ENCODE peak calls at places on chromosome 16, in four cellular contexts. C is IMR-90, V is A549, W is K562. N is an unnamed sample.

GRCh38 chr16:87541882-87542234 is 49.0 kb upstream of the ZCCHC14 start:
- DNase-seq in W (no peak), V (no peak), C (no peak), N (no peak)

GRCh38 chr16:86761117-86761971 is 183.0 kb downstream of the FOXL1 start:
- DNase-seq in V (peak), C (peak), W (peak), N (no peak)

GRCh38 chr16:75761111-75761510 is 34.8 kb upstream of the CPHXL start:
- DNase-seq in V (no peak), W (no peak), C (peak), N (no peak)

GRCh38 chr16:81175325-81175891 is 63.1 kb upstream of the BCO1 start:
- DNase-seq in C (peak), W (no peak), V (peak), N (no peak)

GRCh38 chr16:46577988-46578579 is 43.1 kb downstream of the SHCBP1 start:
- DNase-seq in W (no peak), C (no peak), V (no peak), N (no peak)

GRCh38 chr16:75496546-75496945 is 1.3 kb upstream of the CHST6 start:
- DNase-seq in W (no peak), V (no peak), C (no peak), N (no peak)

GRCh38 chr16:53769185-53769584 is 65.2 kb downstream of the FTO start:
- DNase-seq in V (no peak), W (no peak), C (no peak), N (no peak)

GRCh38 chr16:4390266-4391260 is 18.9 kb downstream of the VASN start:
- DNase-seq in W (no peak), V (no peak), C (no peak), N (no peak)

GRCh38 chr16:66740010-66740409 is 11.4 kb downstream of the DYNC1LI2 start:
- DNase-seq in W (peak), V (peak), C (peak), N (no peak)

GRCh38 chr16:87465306-87465705 is 27.5 kb downstream of the ZCCHC14 start:
- DNase-seq in C (peak), W (peak), V (no peak), N (no peak)

GRCh38 chr16:3576211-3576610 is 992 bp downstream of the NLRC3 start:
- DNase-seq in W (no peak), C (no peak), V (no peak), N (no peak)

GRCh38 chr16:66662445-66663194 is 33.9 kb downstream of the CMTM4 start:
- DNase-seq in W (peak), V (peak), C (peak), N (no peak)

GRCh38 chr16:80631581-80631980 is 90.8 kb downstream of the DYNLRB2 start:
- DNase-seq in C (peak), V (no peak), W (no peak), N (no peak)

GRCh38 chr16:73382921-73383594 is 335.1 kb upstream of the ZFHX3 start:
- DNase-seq in W (no peak), C (no peak), V (no peak), N (no peak)

GRCh38 chr16:4375717-4376116 is 4.1 kb downstream of the VASN start:
- DNase-seq in C (no peak), V (no peak), W (no peak), N (no peak)

GRCh38 chr16:10668322-10669045 is 26.2 kb downstream of the TEKT5 start:
- DNase-seq in C (peak), V (peak), W (peak), N (no peak)

GRCh38 chr16:86085161-86085611 is 186.2 kb downstream of the IRF8 start:
- DNase-seq in W (no peak), C (no peak), V (no peak), N (no peak)

GRCh38 chr16:48409839-48410610 is 24.8 kb upstream of the SIAH1 start:
- DNase-seq in V (peak), C (peak), W (no peak), N (no peak)

GRCh38 chr16:48999508-48999907 is 282.1 kb downstream of the CBLN1 start:
- DNase-seq in W (no peak), C (no peak), V (no peak), N (no peak)

GRCh38 chr16:13961099-13961811 is 41.3 kb downstream of the ERCC4 start:
- DNase-seq in V (no peak), W (no peak), C (peak), N (no peak)

GRCh38 chr16:81940781-81941560 is 70.3 kb downstream of the SDR42E1 start:
- DNase-seq in C (peak), V (peak), W (no peak), N (no peak)

GRCh38 chr16:60681014-60681413 is 1355.2 kb downstream of the CDH8 start:
- DNase-seq in V (no peak), C (no peak), W (no peak), N (no peak)

GRCh38 chr16:13143551-13143950 is 242.2 kb downstream of the SHISA9 start:
- DNase-seq in V (no peak), W (no peak), C (no peak), N (no peak)

GRCh38 chr16:8675183-8676159 is 1.1 kb downstream of the ABAT start:
- DNase-seq in W (no peak), C (no peak), V (no peak), N (no peak)

GRCh38 chr16:67594956-67595355 is 32.6 kb downstream of the CTCF start:
- DNase-seq in C (peak), V (no peak), W (no peak), N (no peak)

GRCh38 chr16:3729161-3730112 is 12.1 kb upstream of the TRAP1 start:
- DNase-seq in V (no peak), C (no peak), W (no peak), N (no peak)

GRCh38 chr16:22353188-22353919 is 21.1 kb downstream of the CDR2 start:
- DNase-seq in W (no peak), C (peak), V (no peak), N (peak)

GRCh38 chr16:75443301-75443700 is 10.0 kb upstream of the CFDP1 start:
- DNase-seq in V (no peak), C (peak), W (no peak), N (no peak)

GRCh38 chr16:10741844-10742243 is 1.8 kb upstream of the NUBP1 start:
- DNase-seq in V (no peak), C (peak), W (no peak), N (no peak)

GRCh38 chr16:19748389-19749110 is 30.5 kb downstream of the IQCK start:
- DNase-seq in W (no peak), C (no peak), V (no peak), N (no peak)

GRCh38 chr16:31052131-31052530 is 18.8 kb downstream of the STX4 start:
- DNase-seq in W (peak), V (peak), C (peak), N (no peak)

GRCh38 chr16:70430667-70431536 is 8.0 kb downstream of the ST3GAL2 start:
- DNase-seq in C (peak), V (no peak), W (peak), N (peak)

GRCh38 chr16:87662254-87663204 is 60.2 kb downstream of the JPH3 start:
- DNase-seq in C (no peak), V (no peak), W (no peak), N (no peak)

DNA sequence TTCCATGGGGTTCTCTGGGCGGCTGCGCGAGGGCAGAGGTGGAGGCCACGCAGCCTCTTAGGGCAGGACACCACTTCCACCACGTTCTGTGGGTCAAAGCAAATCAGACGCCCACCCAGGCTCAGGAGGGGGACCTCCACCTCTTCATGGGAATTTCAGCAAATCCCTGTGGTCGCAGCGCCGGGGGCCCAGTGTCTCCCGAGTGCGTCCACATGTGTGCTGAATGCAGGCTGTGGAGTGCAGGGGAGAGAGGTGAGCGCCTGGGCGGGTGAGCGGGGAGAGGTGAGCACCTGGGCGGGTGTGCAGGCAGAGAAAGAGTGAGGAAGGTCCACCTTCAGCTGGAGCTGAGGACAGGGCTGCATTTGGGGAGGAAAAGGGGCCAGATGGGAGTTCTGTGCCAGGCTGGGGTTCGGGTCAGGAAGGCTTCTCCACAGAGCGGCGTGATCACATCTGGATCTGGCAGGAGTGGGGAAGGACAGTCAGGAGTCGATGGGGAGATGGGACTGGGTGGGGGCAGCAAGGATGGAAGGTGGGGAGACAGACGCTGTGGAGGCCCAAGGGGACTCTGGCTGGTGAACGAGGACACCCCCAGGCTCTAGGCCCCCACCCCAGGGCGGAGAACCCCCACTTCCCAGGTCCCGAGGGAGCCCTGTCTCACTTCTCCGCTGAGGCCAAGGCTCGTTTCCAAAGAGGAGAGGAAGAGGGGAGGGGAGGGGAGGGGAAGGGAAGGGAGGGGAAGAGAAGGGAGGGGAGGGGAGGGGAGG is 36.9 kb upstream of the CBFA2T3 start:
- DNase-seq in C (no peak), V (no peak), W (no peak), N (no peak)
- TF ChIP-seq ELK1 in C (no peak), V (no peak), W (no peak), N (no peak)

GRCh38 chr16:20940864-20941634 is 40.5 kb downstream of the LYRM1 start:
- DNase-seq in W (no peak), V (no peak), C (no peak), N (no peak)

GRCh38 chr16:20946015-20946629 is 45.6 kb downstream of the LYRM1 start:
- DNase-seq in W (no peak), C (no peak), V (no peak), N (no peak)

GRCh38 chr16:20941635-20941926 is 41.0 kb downstream of the LYRM1 start:
- DNase-seq in W (no peak), C (no peak), V (no peak), N (no peak)

GRCh38 chr16:20942271-20942670 is 41.7 kb downstream of the LYRM1 start:
- DNase-seq in V (no peak), W (no peak), C (no peak), N (no peak)

DNA sequence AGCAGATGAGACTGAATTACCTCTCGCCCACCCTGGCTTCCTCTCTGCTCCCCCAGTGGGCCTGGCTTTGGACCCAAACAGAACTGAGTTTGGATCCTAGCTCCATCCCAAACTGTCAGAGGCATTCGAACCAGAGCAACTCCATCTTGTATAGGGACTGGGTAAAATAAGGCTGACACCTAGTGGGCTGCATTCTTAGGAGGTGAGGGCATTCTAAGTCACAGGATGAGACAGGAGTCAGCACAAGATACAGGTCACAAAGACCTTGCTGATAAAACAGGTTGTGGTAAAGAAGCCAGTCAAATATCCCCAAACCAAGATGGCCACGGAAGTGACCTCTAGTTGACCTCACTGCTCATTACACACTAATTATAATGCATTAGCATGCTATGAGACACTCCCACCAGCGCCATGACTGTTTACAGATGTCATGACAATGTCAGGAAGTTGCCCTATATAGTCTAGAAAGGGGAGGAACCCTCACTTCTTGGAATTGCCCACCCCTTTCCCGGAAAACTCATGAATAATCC is 44.4 kb downstream of the LYRM1 start:
- DNase-seq in V (no peak), W (peak), C (peak), N (no peak)
- TF ChIP-seq ELK1 in V (no peak), W (no peak), C (no peak), N (no peak)

GRCh38 chr16:154223-155030 is 2.0 kb downstream of the HBZ start:
- DNase-seq in W (peak), V (no peak), C (peak), N (no peak)
- TF ChIP-seq ELK1 in W (no peak), V (no peak), C (no peak), N (no peak)

GRCh38 chr16:77171750-77172635 is 19.0 kb upstream of the MON1B start:
- DNase-seq in C (peak), W (peak), V (peak), N (no peak)
- TF ChIP-seq ELK1 in C (no peak), W (no peak), V (no peak), N (no peak)

GRCh38 chr16:84391151-84391873 is 23.0 kb downstream of the ATP2C2 start:
- DNase-seq in W (no peak), V (no peak), C (peak), N (no peak)

GRCh38 chr16:84397090-84397489 is 28.8 kb downstream of the ATP2C2 start:
- DNase-seq in V (no peak), C (no peak), W (peak), N (no peak)

DNA sequence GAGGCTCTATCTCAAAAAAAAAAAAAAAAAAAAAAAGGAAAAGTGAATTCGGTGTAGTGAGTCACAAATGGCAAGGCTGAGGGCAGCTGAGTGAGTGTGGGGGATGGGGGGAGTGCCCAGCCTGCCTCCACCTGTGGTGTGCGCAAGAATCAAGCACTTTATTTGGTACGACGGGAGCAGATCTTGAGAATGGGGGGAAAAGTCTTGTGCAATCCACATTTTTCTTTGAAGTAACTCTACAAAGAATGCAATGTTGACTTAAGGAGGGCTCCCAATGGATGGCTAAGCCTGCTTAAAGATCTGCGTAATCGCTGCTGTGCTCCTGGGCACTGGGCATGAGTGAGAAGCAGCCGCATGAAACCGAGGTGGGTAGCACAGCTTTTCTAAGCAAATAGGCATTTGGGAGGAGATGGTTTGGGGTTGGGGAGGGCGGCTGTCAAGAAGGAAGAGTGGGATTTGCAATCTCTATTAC is 28.2 kb downstream of the ATP2C2 start:
- DNase-seq in W (no peak), V (peak), C (peak), N (no peak)
- TF ChIP-seq ELK1 in W (no peak), V (no peak), C (no peak), N (no peak)

DNA sequence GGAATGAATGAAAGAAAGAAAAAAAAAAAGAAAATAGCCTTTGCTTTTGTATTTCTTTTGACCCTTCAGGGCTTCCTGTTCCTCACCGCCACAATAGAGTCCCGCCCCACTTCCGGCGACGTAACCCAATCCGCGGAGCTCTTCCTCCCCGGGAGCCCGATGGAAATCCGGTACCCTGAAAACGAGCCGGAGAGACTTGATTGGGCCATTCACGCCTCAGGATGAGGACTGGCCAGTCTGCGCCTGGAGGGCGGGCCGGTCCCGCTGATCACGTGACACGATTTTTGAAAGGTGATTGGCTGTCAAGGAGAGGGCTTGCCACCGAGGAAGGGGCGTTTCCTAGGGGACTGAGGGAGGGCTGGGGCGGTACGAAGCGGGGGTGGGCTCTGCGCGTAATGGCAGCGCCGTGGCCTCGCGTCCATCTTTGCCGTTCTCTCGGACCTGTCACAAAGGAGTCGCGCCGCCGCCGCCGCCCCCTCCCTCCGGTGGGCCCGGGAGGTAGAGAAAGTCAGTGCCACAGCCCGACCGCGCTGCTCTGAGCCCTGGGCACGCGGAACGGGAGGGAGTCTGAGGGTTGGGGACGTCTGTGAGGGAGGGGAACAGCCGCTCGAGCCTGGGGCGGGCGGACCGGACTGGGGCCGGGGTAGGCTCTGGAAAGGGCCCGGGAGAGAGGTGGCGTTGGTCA is at the start of the genes PSME3IP1 and RSPRY1:
- DNase-seq in C (peak), V (peak), W (peak), N (peak)
- TF ChIP-seq ELK1 in C (no peak), V (no peak), W (no peak), N (peak)

DNA sequence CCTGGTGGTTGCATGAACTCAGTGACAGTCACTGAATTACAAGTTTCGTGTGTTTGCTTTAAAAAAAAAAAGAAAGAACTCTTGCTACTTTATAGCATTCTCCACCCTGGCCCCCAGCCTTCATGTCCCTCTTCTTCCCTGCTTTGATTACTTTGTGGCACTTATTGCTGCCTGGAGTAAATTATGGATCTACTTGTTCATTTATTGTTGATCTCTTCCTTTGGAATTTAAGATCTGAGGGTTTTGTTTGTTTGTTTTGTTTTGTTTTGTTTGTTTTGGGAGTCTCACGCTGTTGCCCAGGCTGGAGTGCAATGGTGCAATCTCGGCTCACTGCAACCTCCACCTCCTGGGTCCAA is 126.5 kb downstream of the ABCC6 start:
- DNase-seq in W (no peak), C (no peak), V (no peak), N (no peak)
- TF ChIP-seq ELK1 in W (no peak), C (no peak), V (no peak), N (no peak)